ENCODE peak calls at places on chromosomes 3 and 15, in six cellular contexts. One of them, this sample, is unnamed.
A peak's percentile ranks its signal among the peaks of the same experiment; 100 is the strongest.

GRCh38 chr3:173891272-173892100 is 493.9 kb downstream of the NLGN1 start:
- DNase-seq in K562: no peak
- DNase-seq in Peyer's patch: no peak
- DNase-seq in mammary epithelial cell: no peak
- DNase-seq in PC-9: no peak
- DNase-seq in SK-N-SH: no peak
- DNase-seq in this sample: no peak

GRCh38 chr3:113912551-113913246 is 35.1 kb upstream of the ZDHHC23 start:
- DNase-seq in PC-9: peak; percentile 77
- DNase-seq in SK-N-SH: peak; percentile 40
- DNase-seq in Peyer's patch: no peak
- DNase-seq in K562: peak; percentile 17
- DNase-seq in mammary epithelial cell: peak; percentile 78
- DNase-seq in this sample: no peak

GRCh38 chr3:16085884-16086608 is 88.4 kb upstream of the GALNT15 start:
- DNase-seq in mammary epithelial cell: no peak
- DNase-seq in K562: no peak
- DNase-seq in Peyer's patch: no peak
- DNase-seq in PC-9: no peak
- DNase-seq in SK-N-SH: no peak
- DNase-seq in this sample: no peak

GRCh38 chr15:61232266-61232665 is 3.2 kb upstream of the RORA start:
- DNase-seq in PC-9: no peak
- DNase-seq in mammary epithelial cell: no peak
- DNase-seq in Peyer's patch: no peak
- DNase-seq in SK-N-SH: no peak
- DNase-seq in K562: no peak
- DNase-seq in this sample: no peak

GRCh38 chr3:17905996-17906395 is 163.6 kb upstream of the TBC1D5 start:
- DNase-seq in SK-N-SH: no peak
- DNase-seq in K562: no peak
- DNase-seq in PC-9: no peak
- DNase-seq in Peyer's patch: no peak
- DNase-seq in mammary epithelial cell: no peak
- DNase-seq in this sample: no peak

GRCh38 chr15:68391084-68391483 is 40.9 kb downstream of the ITGA11 start:
- DNase-seq in SK-N-SH: no peak
- DNase-seq in mammary epithelial cell: no peak
- DNase-seq in K562: no peak
- DNase-seq in Peyer's patch: no peak
- DNase-seq in PC-9: no peak
- DNase-seq in this sample: no peak

GRCh38 chr15:72538931-72539330 is 64.8 kb downstream of the ARIH1 start:
- DNase-seq in mammary epithelial cell: no peak
- DNase-seq in K562: no peak
- DNase-seq in PC-9: no peak
- DNase-seq in SK-N-SH: no peak
- DNase-seq in Peyer's patch: no peak
- DNase-seq in this sample: no peak

GRCh38 chr3:5011555-5012256 is 32.5 kb downstream of the BHLHE40 start:
- DNase-seq in mammary epithelial cell: no peak
- DNase-seq in SK-N-SH: no peak
- DNase-seq in K562: peak; percentile 53
- DNase-seq in Peyer's patch: peak; percentile 85
- DNase-seq in PC-9: no peak
- DNase-seq in this sample: peak; percentile 90

GRCh38 chr3:84922682-84923081 is 36.1 kb upstream of the CADM2 start:
- DNase-seq in SK-N-SH: no peak
- DNase-seq in K562: no peak
- DNase-seq in mammary epithelial cell: no peak
- DNase-seq in PC-9: no peak
- DNase-seq in Peyer's patch: no peak
- DNase-seq in this sample: no peak

GRCh38 chr3:184250167-184250828 is 826 bp downstream of the EEF1AKMT4 start:
- DNase-seq in Peyer's patch: peak; percentile 94
- DNase-seq in mammary epithelial cell: peak; percentile 90
- DNase-seq in PC-9: peak; percentile 92
- DNase-seq in SK-N-SH: peak; percentile 85
- DNase-seq in K562: peak; percentile 72
- DNase-seq in this sample: peak; percentile 78

GRCh38 chr3:126946387-126946786 is 36.5 kb upstream of the PLXNA1 start:
- DNase-seq in PC-9: no peak
- DNase-seq in K562: no peak
- DNase-seq in Peyer's patch: no peak
- DNase-seq in mammary epithelial cell: no peak
- DNase-seq in SK-N-SH: no peak
- DNase-seq in this sample: no peak

GRCh38 chr3:12890610-12891390 is 49.4 kb upstream of the RPL32 start:
- DNase-seq in PC-9: no peak
- DNase-seq in SK-N-SH: no peak
- DNase-seq in mammary epithelial cell: no peak
- DNase-seq in Peyer's patch: no peak
- DNase-seq in K562: no peak
- DNase-seq in this sample: no peak

GRCh38 chr3:12893247-12893646 is 51.9 kb upstream of the RPL32 start:
- DNase-seq in PC-9: no peak
- DNase-seq in Peyer's patch: no peak
- DNase-seq in SK-N-SH: no peak
- DNase-seq in K562: no peak
- DNase-seq in mammary epithelial cell: peak; percentile 17
- DNase-seq in this sample: no peak

GRCh38 chr3:12892840-12893189 is 51.5 kb upstream of the RPL32 start:
- DNase-seq in PC-9: no peak
- DNase-seq in Peyer's patch: no peak
- DNase-seq in K562: no peak
- DNase-seq in SK-N-SH: no peak
- DNase-seq in mammary epithelial cell: no peak
- DNase-seq in this sample: no peak

GRCh38 chr3:12891985-12892839 is 50.8 kb upstream of the RPL32 start:
- DNase-seq in mammary epithelial cell: peak; percentile 45
- DNase-seq in PC-9: no peak
- DNase-seq in SK-N-SH: peak; percentile 80
- DNase-seq in K562: peak; percentile 74
- DNase-seq in Peyer's patch: peak; percentile 40
- DNase-seq in this sample: no peak

GRCh38 chr3:12891391-12891984 is 50.1 kb upstream of the RPL32 start:
- DNase-seq in SK-N-SH: no peak
- DNase-seq in Peyer's patch: no peak
- DNase-seq in mammary epithelial cell: no peak
- DNase-seq in PC-9: no peak
- DNase-seq in K562: no peak
- DNase-seq in this sample: no peak
- TF ChIP-seq CTCF in SK-N-SH: no peak
- TF ChIP-seq CTCF in Peyer's patch: no peak
- TF ChIP-seq CTCF in mammary epithelial cell: no peak
- TF ChIP-seq CTCF in PC-9: no peak
- TF ChIP-seq CTCF in K562: no peak
- TF ChIP-seq CTCF in this sample: no peak

GRCh38 chr3:181630873-181631272 is 80.9 kb upstream of the SOX2 start:
- DNase-seq in SK-N-SH: no peak
- DNase-seq in PC-9: no peak
- DNase-seq in mammary epithelial cell: no peak
- DNase-seq in K562: no peak
- DNase-seq in Peyer's patch: no peak
- DNase-seq in this sample: no peak

GRCh38 chr3:181629701-181630100 is 82.0 kb upstream of the SOX2 start:
- DNase-seq in K562: no peak
- DNase-seq in mammary epithelial cell: no peak
- DNase-seq in PC-9: no peak
- DNase-seq in SK-N-SH: no peak
- DNase-seq in Peyer's patch: no peak
- DNase-seq in this sample: no peak

GRCh38 chr3:181631901-181632300 is 79.8 kb upstream of the SOX2 start:
- DNase-seq in K562: no peak
- DNase-seq in PC-9: no peak
- DNase-seq in SK-N-SH: no peak
- DNase-seq in mammary epithelial cell: no peak
- DNase-seq in Peyer's patch: no peak
- DNase-seq in this sample: no peak

GRCh38 chr3:181629029-181629428 is 82.7 kb upstream of the SOX2 start:
- DNase-seq in SK-N-SH: no peak
- DNase-seq in mammary epithelial cell: peak; percentile 74
- DNase-seq in PC-9: peak; percentile 50
- DNase-seq in K562: no peak
- DNase-seq in Peyer's patch: no peak
- DNase-seq in this sample: no peak

DNA sequence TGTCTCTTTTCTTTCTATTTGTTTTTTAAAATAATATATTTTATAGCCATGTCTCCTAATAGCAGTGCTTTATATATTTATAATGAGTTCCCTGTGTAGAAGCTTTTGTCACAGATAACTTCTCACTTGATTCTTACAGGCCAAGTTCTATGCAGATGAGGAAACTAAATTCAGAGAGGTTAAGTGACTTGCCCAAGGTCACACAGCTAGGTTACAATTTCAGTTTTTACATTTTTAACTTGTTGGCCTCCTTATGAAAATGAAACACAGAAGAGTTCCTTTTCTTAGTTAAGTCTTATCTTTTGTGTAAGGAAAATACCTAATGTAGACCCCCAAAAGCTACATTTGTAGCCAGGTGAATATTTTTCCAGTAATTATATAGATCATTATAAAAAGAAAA is 83.3 kb upstream of the SOX2 start:
- DNase-seq in K562: no peak
- DNase-seq in Peyer's patch: no peak
- DNase-seq in SK-N-SH: no peak
- DNase-seq in PC-9: no peak
- DNase-seq in mammary epithelial cell: no peak
- DNase-seq in this sample: no peak
- TF ChIP-seq CTCF in K562: no peak
- TF ChIP-seq CTCF in Peyer's patch: no peak
- TF ChIP-seq CTCF in SK-N-SH: no peak
- TF ChIP-seq CTCF in PC-9: no peak
- TF ChIP-seq CTCF in mammary epithelial cell: no peak
- TF ChIP-seq CTCF in this sample: no peak

GRCh38 chr15:69854521-69855171 is 243.1 kb downstream of the TLE3 start:
- DNase-seq in K562: no peak
- DNase-seq in mammary epithelial cell: no peak
- DNase-seq in PC-9: peak; percentile 66
- DNase-seq in SK-N-SH: peak; percentile 39
- DNase-seq in Peyer's patch: no peak
- DNase-seq in this sample: no peak
- TF ChIP-seq CTCF in K562: no peak
- TF ChIP-seq CTCF in mammary epithelial cell: no peak
- TF ChIP-seq CTCF in PC-9: no peak
- TF ChIP-seq CTCF in SK-N-SH: peak; percentile 23
- TF ChIP-seq CTCF in Peyer's patch: no peak
- TF ChIP-seq CTCF in this sample: no peak

GRCh38 chr3:57826952-57827723 is 71.0 kb downstream of the SLMAP start:
- DNase-seq in Peyer's patch: no peak
- DNase-seq in mammary epithelial cell: no peak
- DNase-seq in SK-N-SH: no peak
- DNase-seq in PC-9: peak; percentile 70
- DNase-seq in K562: no peak
- DNase-seq in this sample: no peak

GRCh38 chr3:57827757-57828156 is 71.6 kb downstream of the SLMAP start:
- DNase-seq in mammary epithelial cell: no peak
- DNase-seq in Peyer's patch: no peak
- DNase-seq in K562: no peak
- DNase-seq in SK-N-SH: no peak
- DNase-seq in PC-9: no peak
- DNase-seq in this sample: no peak

GRCh38 chr3:57822686-57823085 is 66.6 kb downstream of the SLMAP start:
- DNase-seq in K562: no peak
- DNase-seq in Peyer's patch: no peak
- DNase-seq in mammary epithelial cell: no peak
- DNase-seq in PC-9: no peak
- DNase-seq in SK-N-SH: no peak
- DNase-seq in this sample: no peak

GRCh38 chr3:57825116-57825515 is 69.0 kb downstream of the SLMAP start:
- DNase-seq in mammary epithelial cell: no peak
- DNase-seq in SK-N-SH: no peak
- DNase-seq in Peyer's patch: no peak
- DNase-seq in K562: no peak
- DNase-seq in PC-9: no peak
- DNase-seq in this sample: no peak

GRCh38 chr3:57826286-57826951 is 70.3 kb downstream of the SLMAP start:
- DNase-seq in PC-9: no peak
- DNase-seq in K562: no peak
- DNase-seq in mammary epithelial cell: no peak
- DNase-seq in SK-N-SH: no peak
- DNase-seq in Peyer's patch: no peak
- DNase-seq in this sample: no peak
- TF ChIP-seq CTCF in PC-9: no peak
- TF ChIP-seq CTCF in K562: no peak
- TF ChIP-seq CTCF in mammary epithelial cell: peak; percentile 28
- TF ChIP-seq CTCF in SK-N-SH: peak; percentile 55
- TF ChIP-seq CTCF in Peyer's patch: no peak
- TF ChIP-seq CTCF in this sample: no peak

DNA sequence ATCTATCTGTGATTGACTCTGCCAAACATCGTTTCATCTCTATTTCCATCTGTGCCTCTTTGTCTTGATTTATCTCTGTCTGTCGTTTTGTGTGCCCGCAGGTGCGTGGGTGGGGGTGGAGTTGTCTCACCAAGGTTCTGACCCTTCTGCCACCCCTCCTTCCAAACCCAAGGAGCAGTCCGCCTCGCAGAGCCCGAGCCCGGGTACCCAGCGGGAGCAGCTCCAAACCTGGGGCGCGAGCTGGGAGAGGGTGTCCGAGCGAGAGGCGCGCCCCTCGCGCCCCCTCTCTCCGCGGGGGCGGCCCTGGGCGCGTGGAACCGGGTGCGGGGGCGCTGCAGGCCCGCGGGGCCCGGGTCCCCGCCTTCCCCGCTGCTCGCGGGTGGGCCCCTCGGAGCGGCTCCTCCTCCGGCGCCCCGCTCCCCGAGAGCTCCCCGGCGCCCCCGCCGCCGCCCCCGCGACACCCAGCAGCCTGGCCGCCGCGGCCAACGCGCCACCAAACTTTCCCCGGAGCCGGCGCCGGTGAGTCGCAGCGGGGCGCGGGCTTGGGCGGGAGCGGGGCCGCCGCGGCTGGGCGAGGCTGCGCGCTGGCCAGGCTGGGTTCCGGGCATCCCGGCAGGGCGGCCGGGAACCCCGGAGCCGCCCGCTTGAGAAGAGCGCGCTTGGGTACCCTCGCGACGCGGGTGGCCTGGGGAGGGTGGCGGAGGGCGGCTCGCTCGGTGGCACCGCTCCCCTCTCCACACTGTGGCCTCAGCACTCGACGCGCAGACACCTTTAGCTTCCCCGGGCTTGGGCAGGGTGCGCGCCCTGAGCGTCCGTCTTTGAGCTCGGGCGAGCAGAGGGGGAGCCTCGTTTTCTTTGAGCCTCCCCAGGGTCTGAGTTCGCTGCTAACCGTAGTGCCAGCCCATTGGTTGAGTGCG is at the start of gene HRH1:
- DNase-seq in K562: peak; percentile 33
- DNase-seq in PC-9: no peak
- DNase-seq in Peyer's patch: no peak
- DNase-seq in SK-N-SH: peak; percentile 80
- DNase-seq in mammary epithelial cell: peak; percentile 36
- DNase-seq in this sample: no peak
- TF ChIP-seq CTCF in K562: no peak
- TF ChIP-seq CTCF in PC-9: no peak
- TF ChIP-seq CTCF in Peyer's patch: no peak
- TF ChIP-seq CTCF in SK-N-SH: peak; percentile 16
- TF ChIP-seq CTCF in mammary epithelial cell: no peak
- TF ChIP-seq CTCF in this sample: no peak

DNA sequence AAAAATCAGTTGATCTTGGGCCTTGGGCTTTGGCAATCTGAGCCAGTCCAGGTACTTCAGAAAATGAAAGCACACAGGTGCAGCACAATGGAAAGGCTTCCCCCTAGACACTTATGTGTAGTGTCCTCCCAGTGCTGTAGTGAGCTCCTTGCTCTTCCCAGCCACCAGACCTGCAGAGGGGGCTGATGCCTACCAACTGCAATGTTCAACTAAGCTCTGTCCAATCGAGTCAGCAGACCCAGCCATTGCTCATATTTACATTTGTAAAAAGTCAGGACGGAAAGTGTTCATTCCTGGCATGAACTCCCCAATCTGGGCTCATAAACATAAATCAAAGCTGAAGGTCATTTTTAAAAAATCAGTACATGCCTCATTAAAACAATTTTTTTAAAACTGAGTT is 73.0 kb downstream of the FOXP1 start:
- DNase-seq in SK-N-SH: no peak
- DNase-seq in mammary epithelial cell: no peak
- DNase-seq in K562: no peak
- DNase-seq in PC-9: no peak
- DNase-seq in Peyer's patch: no peak
- DNase-seq in this sample: no peak
- TF ChIP-seq CTCF in SK-N-SH: peak; percentile 53
- TF ChIP-seq CTCF in mammary epithelial cell: no peak
- TF ChIP-seq CTCF in K562: no peak
- TF ChIP-seq CTCF in PC-9: no peak
- TF ChIP-seq CTCF in Peyer's patch: no peak
- TF ChIP-seq CTCF in this sample: no peak